ENCODE peak calls at places on chromosome 3, in nine cellular contexts. H, I, V, K, N, R, W, Z and J are unnamed samples.
A peak's percentile ranks its signal among the peaks of the same experiment; 100 is the strongest.

GRCh38 chr3:138461696-138462295 is 27.4 kb downstream of the ESYT3 start:
- DNase-seq in N (no peak), R (no peak), H (no peak), V (no peak), W (no peak), K (no peak), Z (no peak), I (no peak), J (no peak)

GRCh38 chr3:118097660-118098059 is 937.0 kb downstream of the IGSF11 start:
- DNase-seq in R (no peak), V (no peak), H (no peak), N (no peak), Z (no peak), W (no peak), I (no peak), K (no peak), J (no peak)

GRCh38 chr3:14001136-14001535 is 121.3 kb upstream of the WNT7A start:
- DNase-seq in Z (no peak), N (peak; percentile 0), H (no peak), K (no peak), V (no peak), R (no peak), I (peak; percentile 1), W (peak; percentile 4), J (no peak)

GRCh38 chr3:99920530-99921376 is 103.1 kb downstream of the CMSS1 start:
- DNase-seq in H (peak; percentile 32), R (peak; percentile 77), K (peak; percentile 71), V (peak; percentile 81), W (peak; percentile 80), Z (no peak), I (peak; percentile 83), N (no peak), J (no peak)

GRCh38 chr3:57530071-57530608 is 14.0 kb downstream of the DNAH12 start:
- DNase-seq in V (no peak), N (no peak), R (no peak), Z (no peak), I (peak; percentile 14), K (no peak), H (no peak), W (peak; percentile 9), J (no peak)

GRCh38 chr3:90011136-90011535 is 903.7 kb downstream of the EPHA3 start:
- DNase-seq in I (peak; percentile 31), K (no peak), Z (no peak), N (no peak), W (peak; percentile 34), R (no peak), V (no peak), H (no peak), J (no peak)

GRCh38 chr3:55164191-55164590 is 236.3 kb upstream of the LRTM1 start:
- DNase-seq in R (peak; percentile 85), W (no peak), N (no peak), Z (no peak), I (no peak), V (no peak), K (no peak), H (no peak), J (no peak)

GRCh38 chr3:30775070-30775469 is 119.4 kb downstream of the GADL1 start:
- DNase-seq in V (no peak), N (no peak), K (no peak), H (no peak), R (no peak), Z (no peak), W (no peak), I (no peak), J (no peak)

GRCh38 chr3:168094877-168095610 is 680 bp downstream of the GOLIM4 start:
- DNase-seq in V (peak; percentile 82), R (peak; percentile 77), H (peak; percentile 86), Z (no peak), I (peak; percentile 71), N (no peak), K (peak; percentile 41), W (peak; percentile 78), J (no peak)

GRCh38 chr3:34200576-34200975 is 402.1 kb downstream of the PDCD6IP start:
- DNase-seq in H (peak; percentile 52), Z (no peak), N (no peak), W (no peak), K (no peak), V (no peak), R (no peak), I (no peak), J (no peak)

GRCh38 chr3:39639344-39640236 is 169.8 kb upstream of the MYRIP start:
- DNase-seq in H (no peak), V (no peak), R (peak; percentile 97), K (no peak), N (peak; percentile 79), Z (peak; percentile 82), W (peak; percentile 96), I (peak; percentile 93), J (peak; percentile 82)

GRCh38 chr3:40855871-40856270 is 331.1 kb downstream of the ZNF621 start:
- DNase-seq in N (no peak), R (no peak), W (no peak), I (no peak), H (no peak), Z (no peak), V (no peak), K (no peak), J (no peak)

GRCh38 chr3:41000471-41000870 is 198.8 kb upstream of the CTNNB1 start:
- DNase-seq in W (peak; percentile 23), V (no peak), N (no peak), R (peak; percentile 64), Z (no peak), H (no peak), K (no peak), I (peak; percentile 36), J (no peak)

GRCh38 chr3:60737633-60738399 is 513.4 kb downstream of the FHIT start:
- DNase-seq in Z (no peak), K (no peak), N (no peak), R (no peak), I (peak; percentile 6), W (no peak), H (no peak), V (no peak), J (no peak)

GRCh38 chr3:60742606-60743145 is 508.6 kb downstream of the FHIT start:
- DNase-seq in Z (no peak), W (peak; percentile 64), I (peak; percentile 17), N (no peak), R (peak; percentile 45), K (no peak), H (no peak), V (peak; percentile 38), J (no peak)

GRCh38 chr3:60746690-60747416 is 504.4 kb downstream of the FHIT start:
- DNase-seq in W (peak; percentile 36), R (peak; percentile 21), I (no peak), Z (no peak), N (no peak), K (no peak), V (no peak), H (no peak), J (no peak)

GRCh38 chr3:60746043-60746638 is 505.1 kb downstream of the FHIT start:
- DNase-seq in Z (no peak), V (no peak), I (no peak), R (peak; percentile 12), W (peak; percentile 21), H (no peak), K (no peak), N (no peak), J (no peak)

GRCh38 chr3:60743631-60744164 is 507.6 kb downstream of the FHIT start:
- DNase-seq in H (no peak), N (no peak), K (no peak), I (no peak), V (no peak), W (peak; percentile 9), R (no peak), Z (no peak), J (no peak)
- TF ChIP-seq CTCF in H (no peak), N (no peak), K (no peak), I (no peak), V (no peak), W (no peak), R (no peak), Z (no peak), J (no peak)

DNA sequence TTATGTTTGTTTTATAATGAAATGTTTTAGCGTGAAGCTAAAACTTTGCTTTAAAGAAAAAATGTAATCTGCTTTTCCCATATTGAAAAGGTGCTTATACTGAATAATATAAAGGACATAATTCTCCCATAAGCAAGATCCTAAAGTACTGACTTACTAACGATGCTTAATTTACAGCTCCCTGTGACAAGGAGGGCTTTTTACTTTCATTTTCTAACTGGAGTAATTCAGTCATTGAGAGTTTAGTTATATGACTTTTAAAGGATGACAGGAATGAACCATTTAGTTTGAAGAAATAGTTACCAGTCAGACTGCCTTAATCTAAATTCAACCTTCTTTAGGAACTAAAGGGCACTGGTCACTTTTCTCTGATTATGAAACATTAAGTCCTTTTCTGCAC is 19.3 kb upstream of the ZPLD1 start:
- DNase-seq in V (no peak), K (no peak), W (peak; percentile 13), N (no peak), H (peak; percentile 4), R (peak; percentile 8), Z (no peak), I (peak; percentile 18), J (no peak)
- H3K4me3 ChIP-seq in V (peak overlapping the region; percentile 16), K (no peak overlapping the region), W (peak overlapping the region; percentile 5), N (no peak overlapping the region), H (no peak overlapping the region), R (no peak overlapping the region), Z (no peak overlapping the region), I (peak overlapping the region; percentile 27), J (no peak overlapping the region)

GRCh38 chr3:195849322-195850074 is 37.8 kb upstream of the MUC4 start:
- DNase-seq in W (peak; percentile 32), I (no peak), R (no peak), H (peak; percentile 62), K (no peak), V (peak; percentile 20), Z (no peak), N (no peak), J (no peak)
- TF ChIP-seq CTCF in W (peak; percentile 32), I (no peak), R (peak; percentile 21), H (peak; percentile 60), K (no peak), V (peak; percentile 13), Z (no peak), N (no peak), J (no peak)

DNA sequence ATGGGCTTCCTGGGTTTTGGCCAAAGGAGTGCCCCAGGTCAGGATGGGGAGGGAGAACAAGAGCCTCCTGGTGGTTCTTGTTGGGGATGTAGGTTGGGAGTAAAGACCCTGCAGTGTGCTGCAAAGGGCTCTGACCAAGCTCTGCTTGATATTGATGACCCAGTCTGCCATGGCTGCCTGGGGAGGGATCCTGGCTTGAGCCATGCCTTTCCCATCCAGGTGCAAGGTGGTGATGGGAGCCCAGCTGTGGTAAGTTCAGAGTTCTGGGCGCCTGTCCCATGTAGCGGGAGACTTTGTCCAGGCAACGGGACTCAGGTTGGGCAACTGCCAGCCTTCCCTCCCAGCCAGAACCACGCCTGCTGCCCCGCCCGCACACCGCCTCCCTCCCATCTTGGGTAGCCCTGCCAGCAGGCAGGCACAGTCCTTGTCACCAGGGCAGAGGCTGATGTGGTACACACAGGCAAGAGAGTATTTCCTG is 2.6 kb downstream of the GNAI2 start:
- DNase-seq in W (peak; percentile 32), I (no peak), Z (no peak), K (peak; percentile 75), H (no peak), N (no peak), R (peak; percentile 47), V (peak; percentile 93), J (no peak)
- H3K4me3 ChIP-seq in W (peak overlapping the region; percentile 88), I (peak overlapping the region; percentile 94), Z (peak overlapping the region; percentile 76), K (peak overlapping the region; percentile 72), H (peak overlapping the region; percentile 81), N (peak overlapping the region; percentile 95), R (peak overlapping the region; percentile 90), V (peak overlapping the region; percentile 94), J (peak overlapping the region; percentile 83)

GRCh38 chr3:141542989-141543388 is 56.2 kb downstream of the RASA2 start:
- DNase-seq in R (no peak), V (no peak), Z (no peak), I (no peak), K (no peak), W (no peak), N (no peak), H (no peak), J (no peak)
- TF ChIP-seq CTCF in R (no peak), V (no peak), Z (no peak), I (no peak), K (no peak), W (no peak), N (no peak), H (no peak), J (no peak)